ENCODE peak calls at places on chromosomes 4 and X, in eight cellular contexts. X is neural progenitor cell; S is HCT116; Q is cardiac muscle cell; F is BE2C; D is right cardiac atrium; L is ovary; K is CD8-positive, alpha-beta memory T cell. B is an unnamed sample.

GRCh38 chrX:46618947-46619346 is 45.4 kb downstream of the CHST7 start:
- DNase-seq in F (no peak), L (no peak), K (no peak), X (no peak), S (no peak), Q (no peak), D (no peak), B (no peak)

GRCh38 chr4:37917388-37917787 is 26.5 kb downstream of the TBC1D1 start:
- DNase-seq in K (no peak), F (no peak), S (no peak), Q (no peak), D (no peak), L (no peak), X (no peak), B (no peak)

GRCh38 chr4:84796388-84796787 is 170.1 kb downstream of the WDFY3 start:
- DNase-seq in K (no peak), F (peak; percentile 29), L (no peak), X (peak; percentile 8), D (no peak), S (no peak), Q (no peak), B (no peak)

GRCh38 chr4:59664771-59665170 is 1535.4 kb upstream of the ADGRL3 start:
- DNase-seq in L (no peak), X (no peak), Q (no peak), K (no peak), D (no peak), F (no peak), S (no peak), B (no peak)

GRCh38 chr4:145829629-145830395 is 108.8 kb downstream of the ZNF827 start:
- DNase-seq in X (no peak), S (no peak), L (no peak), Q (no peak), F (no peak), K (no peak), D (no peak), B (no peak)

GRCh38 chr4:90960840-90961239 is 833.6 kb downstream of the CCSER1 start:
- DNase-seq in F (no peak), D (no peak), K (no peak), L (no peak), X (no peak), Q (no peak), S (no peak), B (no peak)

GRCh38 chr4:183858011-183858615 is 47.0 kb upstream of the STOX2 start:
- DNase-seq in X (peak; percentile 73), L (no peak), F (no peak), S (no peak), Q (no peak), D (no peak), K (no peak), B (no peak)

GRCh38 chrX:138986866-138987265 is 275.3 kb upstream of the FGF13 start:
- DNase-seq in K (no peak), D (no peak), L (no peak), F (no peak), S (no peak), Q (no peak), X (no peak), B (no peak)

GRCh38 chr4:107379054-107379869 is 340.8 kb downstream of the PAPSS1 start:
- DNase-seq in D (no peak), X (no peak), S (no peak), F (no peak), L (no peak), Q (peak; percentile 9), K (no peak), B (no peak)

GRCh38 chrX:37685452-37686347 is at the start of gene XK:
- DNase-seq in L (peak; percentile 62), S (peak; percentile 71), X (peak; percentile 68), F (peak; percentile 54), D (peak; percentile 82), Q (peak; percentile 67), K (peak; percentile 3), B (peak; percentile 53)

GRCh38 chrX:127649011-127649410 is 403.2 kb downstream of the ACTRT1 start:
- DNase-seq in X (no peak), L (no peak), F (no peak), S (no peak), K (no peak), D (no peak), Q (no peak), B (no peak)

GRCh38 chr4:2948895-2949781 is 14.1 kb downstream of the NOP14 start:
- DNase-seq in F (no peak), L (peak; percentile 32), D (no peak), Q (peak; percentile 51), X (no peak), S (peak; percentile 22), K (no peak), B (no peak)

GRCh38 chr4:183600189-183600685 is 58.7 kb downstream of the RWDD4 start:
- DNase-seq in K (no peak), D (no peak), L (no peak), F (peak; percentile 26), X (peak; percentile 51), S (no peak), Q (no peak), B (no peak)

GRCh38 chr4:52911684-52912294 is 49.7 kb downstream of the RASL11B start:
- DNase-seq in Q (peak; percentile 88), F (peak; percentile 91), X (peak; percentile 88), K (peak; percentile 46), S (peak; percentile 77), D (peak; percentile 81), L (peak; percentile 75), B (peak; percentile 58)

DNA sequence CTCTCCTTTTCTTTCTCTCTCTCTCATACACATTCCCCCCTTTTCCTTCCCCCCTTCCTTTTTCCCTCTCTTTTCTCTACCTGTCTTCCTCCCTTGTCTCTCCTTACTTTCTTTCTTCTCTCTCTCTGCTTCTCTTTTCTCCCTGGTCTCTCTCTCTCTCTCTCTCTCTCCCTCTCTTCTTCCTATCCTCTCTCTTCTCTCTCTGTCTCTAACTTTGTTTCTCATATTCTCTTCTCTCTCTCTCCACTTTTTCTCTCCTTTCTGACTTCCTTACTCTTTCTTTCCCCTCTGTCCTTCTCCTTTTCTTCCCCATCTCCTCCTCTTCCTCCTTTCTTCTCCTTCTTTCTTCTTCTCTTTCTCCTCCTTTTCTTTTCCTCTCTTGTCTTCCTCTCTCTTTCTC is 103.4 kb downstream of the ARSF start:
- DNase-seq in S (no peak), X (no peak), Q (no peak), F (no peak), K (no peak), D (no peak), L (no peak), B (no peak)
- H3K27me3 ChIP-seq in S (no peaks in the 10 kb centered on the region), X (no peaks in the 10 kb centered on the region), Q (no peaks in the 10 kb centered on the region), F (no peaks in the 10 kb centered on the region), K (no peaks in the 10 kb centered on the region), D (no peaks in the 10 kb centered on the region), L (no peaks in the 10 kb centered on the region), B (no peaks in the 10 kb centered on the region)

GRCh38 chr4:26081795-26082498 is 167.9 kb downstream of the SMIM20 start:
- DNase-seq in Q (peak; percentile 63), X (peak; percentile 77), D (no peak), F (no peak), L (no peak), S (peak; percentile 63), K (no peak), B (no peak)

GRCh38 chr4:26084414-26084813 is 170.4 kb downstream of the SMIM20 start:
- DNase-seq in F (no peak), D (no peak), Q (no peak), K (no peak), L (no peak), X (no peak), S (no peak), B (no peak)

GRCh38 chr4:26085581-26085980 is 171.6 kb downstream of the SMIM20 start:
- DNase-seq in Q (peak; percentile 25), K (no peak), F (no peak), L (no peak), X (no peak), S (no peak), D (no peak), B (no peak)

GRCh38 chr4:26082565-26082964 is 168.5 kb downstream of the SMIM20 start:
- DNase-seq in F (no peak), S (no peak), Q (no peak), D (no peak), X (no peak), L (no peak), K (no peak), B (no peak)

DNA sequence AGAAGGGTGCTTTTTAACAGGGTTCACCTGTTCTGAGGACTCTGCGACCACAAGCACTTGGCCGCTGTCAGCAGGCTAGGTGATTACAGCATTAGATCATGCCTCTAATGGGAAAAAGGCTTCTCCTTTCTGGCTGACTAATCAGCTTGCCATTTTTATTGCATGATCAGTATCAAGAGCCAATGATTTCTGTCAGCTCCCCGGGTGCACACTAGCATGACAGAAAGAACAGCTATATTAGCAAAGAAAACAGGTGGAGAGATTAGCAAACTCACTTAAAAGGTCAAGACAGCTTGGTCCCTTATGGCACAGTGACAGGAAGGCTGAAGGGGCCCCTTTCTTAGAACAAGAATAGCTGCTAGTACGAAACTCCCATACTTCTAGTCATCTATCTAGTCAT is 170.0 kb downstream of the SMIM20 start:
- DNase-seq in F (no peak), Q (peak; percentile 15), X (no peak), K (no peak), L (no peak), S (peak; percentile 65), D (no peak), B (no peak)
- H3K4me1 ChIP-seq in F (peaks cover 3% of the 10 kb centered on the region), Q (peaks cover 11% of the 10 kb centered on the region), X (no peaks in the 10 kb centered on the region), K (peaks cover 4% of the 10 kb centered on the region), L (no peaks in the 10 kb centered on the region), S (peaks cover 20% of the 10 kb centered on the region), D (peaks cover 7% of the 10 kb centered on the region), B (no peaks in the 10 kb centered on the region)

DNA sequence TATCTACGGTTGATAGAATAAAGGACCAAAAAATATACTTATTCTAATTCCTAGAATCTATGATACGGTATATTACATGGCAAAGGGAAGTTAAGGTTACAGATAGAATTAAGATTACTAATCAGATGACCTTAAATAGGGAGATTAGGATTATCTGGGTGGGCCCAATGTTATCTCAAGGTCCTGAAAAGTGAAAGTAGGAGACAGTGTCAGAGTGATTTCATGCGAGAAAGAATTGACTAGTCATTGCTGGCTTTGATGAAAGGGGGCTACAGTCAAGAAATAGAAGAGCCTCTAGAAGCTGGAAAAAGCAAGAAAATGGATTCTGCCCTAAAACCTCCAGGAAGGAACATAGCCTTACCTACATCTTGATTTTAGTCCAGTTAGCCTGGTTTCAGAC is 176.9 kb upstream of the PPP1R2C start:
- DNase-seq in F (no peak), K (no peak), L (no peak), X (no peak), Q (no peak), D (no peak), S (no peak), B (no peak)
- H3K27me3 ChIP-seq in F (no peaks in the 10 kb centered on the region), K (no peaks in the 10 kb centered on the region), L (no peaks in the 10 kb centered on the region), X (no peaks in the 10 kb centered on the region), Q (no peaks in the 10 kb centered on the region), D (no peaks in the 10 kb centered on the region), S (no peaks in the 10 kb centered on the region), B (no peaks in the 10 kb centered on the region)

GRCh38 chrX:56499372-56499771 is 64.1 kb upstream of the UBQLN2 start:
- DNase-seq in F (no peak), K (no peak), Q (no peak), S (no peak), X (no peak), D (no peak), L (no peak), B (no peak)

GRCh38 chrX:56498756-56499155 is 64.7 kb upstream of the UBQLN2 start:
- DNase-seq in F (no peak), Q (no peak), K (no peak), X (no peak), S (no peak), L (no peak), D (no peak), B (no peak)

GRCh38 chrX:56505866-56506265 is 57.6 kb upstream of the UBQLN2 start:
- DNase-seq in Q (no peak), K (no peak), D (peak; percentile 4), S (no peak), F (no peak), L (no peak), X (no peak), B (no peak)

GRCh38 chrX:56503941-56504673 is 59.3 kb upstream of the UBQLN2 start:
- DNase-seq in L (no peak), Q (no peak), S (no peak), X (no peak), D (no peak), F (no peak), K (no peak), B (no peak)
- H3K4me1 ChIP-seq in L (no peaks in the 10 kb centered on the region), Q (no peaks in the 10 kb centered on the region), S (peaks cover 14% of the 10 kb centered on the region), X (no peaks in the 10 kb centered on the region), D (no peaks in the 10 kb centered on the region), F (no peaks in the 10 kb centered on the region), K (no peaks in the 10 kb centered on the region), B (no peaks in the 10 kb centered on the region)